ENCODE peak calls at places on chromosome 21, in eight cellular contexts. One of them, this sample, is unnamed.

GRCh38 chr21:45995686-45996179 is 14.2 kb downstream of the COL6A1 start:
- DNase-seq in activated T-cell treated with anti-CD3 and anti-CD28 coated beads, Interleukin-2, amount 50 U/mL, for 4 hours: peak; percentile 5
- DNase-seq in hepatic stellate cell: no peak
- DNase-seq in NCI-H748 treated with DMSO at 0.1 percent for 48 hours: no peak
- DNase-seq in activated T-helper 1 cell treated with anti-CD3 and anti-CD28 coated beads, Interleukin-2, amount 50 U/mL, for 16 hours: no peak
- DNase-seq in iPS-NIHi11: peak; percentile 42
- DNase-seq in GM18507: no peak
- DNase-seq in stomach: peak; percentile 19
- DNase-seq in this sample: no peak

GRCh38 chr21:23936224-23936623 is 1671.1 kb downstream of the MRPL39 start:
- DNase-seq in hepatic stellate cell: no peak
- DNase-seq in stomach: no peak
- DNase-seq in GM18507: no peak
- DNase-seq in NCI-H748 treated with DMSO at 0.1 percent for 48 hours: peak; percentile 12
- DNase-seq in activated T-helper 1 cell treated with anti-CD3 and anti-CD28 coated beads, Interleukin-2, amount 50 U/mL, for 16 hours: no peak
- DNase-seq in activated T-cell treated with anti-CD3 and anti-CD28 coated beads, Interleukin-2, amount 50 U/mL, for 4 hours: no peak
- DNase-seq in iPS-NIHi11: no peak
- DNase-seq in this sample: no peak

GRCh38 chr21:39184050-39184980 is 1.1 kb upstream of the PSMG1 start:
- DNase-seq in activated T-cell treated with anti-CD3 and anti-CD28 coated beads, Interleukin-2, amount 50 U/mL, for 4 hours: no peak
- DNase-seq in hepatic stellate cell: no peak
- DNase-seq in iPS-NIHi11: no peak
- DNase-seq in GM18507: no peak
- DNase-seq in NCI-H748 treated with DMSO at 0.1 percent for 48 hours: peak; percentile 16
- DNase-seq in activated T-helper 1 cell treated with anti-CD3 and anti-CD28 coated beads, Interleukin-2, amount 50 U/mL, for 16 hours: no peak
- DNase-seq in stomach: no peak
- DNase-seq in this sample: no peak

GRCh38 chr21:42460391-42461184 is 35.4 kb downstream of the RSPH1 start:
- DNase-seq in hepatic stellate cell: no peak
- DNase-seq in activated T-helper 1 cell treated with anti-CD3 and anti-CD28 coated beads, Interleukin-2, amount 50 U/mL, for 16 hours: no peak
- DNase-seq in activated T-cell treated with anti-CD3 and anti-CD28 coated beads, Interleukin-2, amount 50 U/mL, for 4 hours: no peak
- DNase-seq in GM18507: peak; percentile 55
- DNase-seq in stomach: no peak
- DNase-seq in NCI-H748 treated with DMSO at 0.1 percent for 48 hours: peak; percentile 94
- DNase-seq in iPS-NIHi11: no peak
- DNase-seq in this sample: peak; percentile 34

GRCh38 chr21:40466893-40467483 is 380.0 kb downstream of the DSCAM start:
- DNase-seq in activated T-helper 1 cell treated with anti-CD3 and anti-CD28 coated beads, Interleukin-2, amount 50 U/mL, for 16 hours: no peak
- DNase-seq in iPS-NIHi11: no peak
- DNase-seq in hepatic stellate cell: no peak
- DNase-seq in activated T-cell treated with anti-CD3 and anti-CD28 coated beads, Interleukin-2, amount 50 U/mL, for 4 hours: no peak
- DNase-seq in NCI-H748 treated with DMSO at 0.1 percent for 48 hours: peak; percentile 33
- DNase-seq in GM18507: no peak
- DNase-seq in stomach: no peak
- DNase-seq in this sample: no peak

GRCh38 chr21:42991992-42992740 is 17.8 kb downstream of the PKNOX1 start:
- DNase-seq in iPS-NIHi11: peak; percentile 41
- DNase-seq in activated T-helper 1 cell treated with anti-CD3 and anti-CD28 coated beads, Interleukin-2, amount 50 U/mL, for 16 hours: no peak
- DNase-seq in GM18507: no peak
- DNase-seq in activated T-cell treated with anti-CD3 and anti-CD28 coated beads, Interleukin-2, amount 50 U/mL, for 4 hours: no peak
- DNase-seq in NCI-H748 treated with DMSO at 0.1 percent for 48 hours: no peak
- DNase-seq in hepatic stellate cell: peak; percentile 91
- DNase-seq in stomach: no peak
- DNase-seq in this sample: peak; percentile 30

GRCh38 chr21:39307466-39307865 is 6.0 kb downstream of the BRWD1 start:
- DNase-seq in activated T-helper 1 cell treated with anti-CD3 and anti-CD28 coated beads, Interleukin-2, amount 50 U/mL, for 16 hours: no peak
- DNase-seq in stomach: no peak
- DNase-seq in hepatic stellate cell: no peak
- DNase-seq in GM18507: no peak
- DNase-seq in NCI-H748 treated with DMSO at 0.1 percent for 48 hours: no peak
- DNase-seq in activated T-cell treated with anti-CD3 and anti-CD28 coated beads, Interleukin-2, amount 50 U/mL, for 4 hours: no peak
- DNase-seq in iPS-NIHi11: no peak
- DNase-seq in this sample: no peak

GRCh38 chr21:25790122-25790951 is 55.6 kb downstream of the GABPA start:
- DNase-seq in GM18507: no peak
- DNase-seq in hepatic stellate cell: peak; percentile 16
- DNase-seq in activated T-cell treated with anti-CD3 and anti-CD28 coated beads, Interleukin-2, amount 50 U/mL, for 4 hours: no peak
- DNase-seq in activated T-helper 1 cell treated with anti-CD3 and anti-CD28 coated beads, Interleukin-2, amount 50 U/mL, for 16 hours: no peak
- DNase-seq in iPS-NIHi11: peak; percentile 42
- DNase-seq in stomach: no peak
- DNase-seq in NCI-H748 treated with DMSO at 0.1 percent for 48 hours: peak; percentile 36
- DNase-seq in this sample: no peak

GRCh38 chr21:28513450-28513849 is 479.2 kb downstream of the LTN1 start:
- DNase-seq in NCI-H748 treated with DMSO at 0.1 percent for 48 hours: no peak
- DNase-seq in activated T-helper 1 cell treated with anti-CD3 and anti-CD28 coated beads, Interleukin-2, amount 50 U/mL, for 16 hours: no peak
- DNase-seq in GM18507: no peak
- DNase-seq in iPS-NIHi11: no peak
- DNase-seq in activated T-cell treated with anti-CD3 and anti-CD28 coated beads, Interleukin-2, amount 50 U/mL, for 4 hours: no peak
- DNase-seq in stomach: no peak
- DNase-seq in hepatic stellate cell: no peak
- DNase-seq in this sample: no peak

GRCh38 chr21:36477001-36477400 is 2.9 kb downstream of the CLDN14 start:
- DNase-seq in activated T-cell treated with anti-CD3 and anti-CD28 coated beads, Interleukin-2, amount 50 U/mL, for 4 hours: no peak
- DNase-seq in hepatic stellate cell: no peak
- DNase-seq in NCI-H748 treated with DMSO at 0.1 percent for 48 hours: no peak
- DNase-seq in iPS-NIHi11: no peak
- DNase-seq in GM18507: no peak
- DNase-seq in activated T-helper 1 cell treated with anti-CD3 and anti-CD28 coated beads, Interleukin-2, amount 50 U/mL, for 16 hours: no peak
- DNase-seq in stomach: no peak
- DNase-seq in this sample: no peak

GRCh38 chr21:37700641-37701202 is 215.5 kb downstream of the KCNJ6 start:
- DNase-seq in hepatic stellate cell: peak; percentile 72
- DNase-seq in stomach: no peak
- DNase-seq in iPS-NIHi11: peak; percentile 94
- DNase-seq in activated T-helper 1 cell treated with anti-CD3 and anti-CD28 coated beads, Interleukin-2, amount 50 U/mL, for 16 hours: no peak
- DNase-seq in NCI-H748 treated with DMSO at 0.1 percent for 48 hours: peak; percentile 82
- DNase-seq in activated T-cell treated with anti-CD3 and anti-CD28 coated beads, Interleukin-2, amount 50 U/mL, for 4 hours: no peak
- DNase-seq in GM18507: peak; percentile 77
- DNase-seq in this sample: peak; percentile 46

GRCh38 chr21:27586986-27587385 is 620.1 kb upstream of the ADAMTS5 start:
- DNase-seq in NCI-H748 treated with DMSO at 0.1 percent for 48 hours: no peak
- DNase-seq in activated T-helper 1 cell treated with anti-CD3 and anti-CD28 coated beads, Interleukin-2, amount 50 U/mL, for 16 hours: no peak
- DNase-seq in hepatic stellate cell: no peak
- DNase-seq in activated T-cell treated with anti-CD3 and anti-CD28 coated beads, Interleukin-2, amount 50 U/mL, for 4 hours: no peak
- DNase-seq in iPS-NIHi11: no peak
- DNase-seq in GM18507: no peak
- DNase-seq in stomach: no peak
- DNase-seq in this sample: no peak

GRCh38 chr21:46097826-46098286 is at the start of gene COL6A2:
- DNase-seq in NCI-H748 treated with DMSO at 0.1 percent for 48 hours: no peak
- DNase-seq in activated T-helper 1 cell treated with anti-CD3 and anti-CD28 coated beads, Interleukin-2, amount 50 U/mL, for 16 hours: peak; percentile 23
- DNase-seq in GM18507: no peak
- DNase-seq in hepatic stellate cell: peak; percentile 89
- DNase-seq in stomach: peak; percentile 45
- DNase-seq in iPS-NIHi11: peak; percentile 98
- DNase-seq in activated T-cell treated with anti-CD3 and anti-CD28 coated beads, Interleukin-2, amount 50 U/mL, for 4 hours: peak; percentile 49
- DNase-seq in this sample: peak; percentile 31

GRCh38 chr21:33963848-33964555 is 48.4 kb upstream of the ATP5PO start:
- DNase-seq in hepatic stellate cell: no peak
- DNase-seq in activated T-cell treated with anti-CD3 and anti-CD28 coated beads, Interleukin-2, amount 50 U/mL, for 4 hours: no peak
- DNase-seq in GM18507: no peak
- DNase-seq in NCI-H748 treated with DMSO at 0.1 percent for 48 hours: no peak
- DNase-seq in stomach: no peak
- DNase-seq in iPS-NIHi11: no peak
- DNase-seq in activated T-helper 1 cell treated with anti-CD3 and anti-CD28 coated beads, Interleukin-2, amount 50 U/mL, for 16 hours: no peak
- DNase-seq in this sample: no peak

GRCh38 chr21:27564684-27565280 is 597.9 kb upstream of the ADAMTS5 start:
- DNase-seq in NCI-H748 treated with DMSO at 0.1 percent for 48 hours: no peak
- DNase-seq in GM18507: no peak
- DNase-seq in activated T-helper 1 cell treated with anti-CD3 and anti-CD28 coated beads, Interleukin-2, amount 50 U/mL, for 16 hours: no peak
- DNase-seq in stomach: peak; percentile 40
- DNase-seq in activated T-cell treated with anti-CD3 and anti-CD28 coated beads, Interleukin-2, amount 50 U/mL, for 4 hours: no peak
- DNase-seq in iPS-NIHi11: peak; percentile 52
- DNase-seq in hepatic stellate cell: peak; percentile 18
- DNase-seq in this sample: peak; percentile 62

GRCh38 chr21:27475363-27475955 is 508.6 kb upstream of the ADAMTS5 start:
- DNase-seq in activated T-cell treated with anti-CD3 and anti-CD28 coated beads, Interleukin-2, amount 50 U/mL, for 4 hours: no peak
- DNase-seq in hepatic stellate cell: no peak
- DNase-seq in iPS-NIHi11: no peak
- DNase-seq in stomach: no peak
- DNase-seq in activated T-helper 1 cell treated with anti-CD3 and anti-CD28 coated beads, Interleukin-2, amount 50 U/mL, for 16 hours: no peak
- DNase-seq in NCI-H748 treated with DMSO at 0.1 percent for 48 hours: no peak
- DNase-seq in GM18507: no peak
- DNase-seq in this sample: no peak

GRCh38 chr21:46083271-46084040 is 14.5 kb upstream of the COL6A2 start:
- DNase-seq in hepatic stellate cell: no peak
- DNase-seq in activated T-cell treated with anti-CD3 and anti-CD28 coated beads, Interleukin-2, amount 50 U/mL, for 4 hours: no peak
- DNase-seq in GM18507: no peak
- DNase-seq in activated T-helper 1 cell treated with anti-CD3 and anti-CD28 coated beads, Interleukin-2, amount 50 U/mL, for 16 hours: no peak
- DNase-seq in iPS-NIHi11: no peak
- DNase-seq in NCI-H748 treated with DMSO at 0.1 percent for 48 hours: no peak
- DNase-seq in stomach: no peak
- DNase-seq in this sample: no peak

GRCh38 chr21:42411891-42412635 is 8.4 kb downstream of the UBASH3A start:
- DNase-seq in activated T-cell treated with anti-CD3 and anti-CD28 coated beads, Interleukin-2, amount 50 U/mL, for 4 hours: no peak
- DNase-seq in hepatic stellate cell: no peak
- DNase-seq in NCI-H748 treated with DMSO at 0.1 percent for 48 hours: no peak
- DNase-seq in activated T-helper 1 cell treated with anti-CD3 and anti-CD28 coated beads, Interleukin-2, amount 50 U/mL, for 16 hours: no peak
- DNase-seq in GM18507: no peak
- DNase-seq in iPS-NIHi11: peak; percentile 41
- DNase-seq in stomach: no peak
- DNase-seq in this sample: peak; percentile 34